ENCODE peak calls at places on chromosomes 12 and 14, in eight cellular contexts. Y, F, O, U, R, M, G and V are unnamed samples.

GRCh38 chr12:52213541-52214420 is 19.3 kb upstream of the KRT7 start:
- DNase-seq in M (peak), F (no peak), G (peak), Y (peak), U (peak), R (peak), O (peak), V (peak)

GRCh38 chr12:112978163-112979081 is at the start of gene OAS2:
- DNase-seq in R (peak), G (peak), Y (peak), O (no peak), F (peak), M (peak), U (peak), V (peak)

GRCh38 chr12:54984602-54985376 is at the start of gene TESPA1:
- DNase-seq in U (peak), O (no peak), G (peak), Y (no peak), F (peak), R (peak), M (no peak), V (peak)

GRCh38 chr14:39426605-39427004 is 5.6 kb downstream of the FBXO33 start:
- DNase-seq in M (peak), R (no peak), G (no peak), O (no peak), F (no peak), Y (peak), U (no peak), V (no peak)

GRCh38 chr12:130142736-130143135 is 19.5 kb upstream of the FZD10 start:
- DNase-seq in U (no peak), F (no peak), Y (no peak), O (no peak), R (no peak), G (no peak), M (no peak), V (no peak)

GRCh38 chr12:12806784-12807516 is 6.2 kb upstream of the DDX47 start:
- DNase-seq in U (no peak), O (no peak), F (no peak), M (no peak), G (no peak), R (no peak), Y (no peak), V (no peak)

GRCh38 chr12:115451785-115452736 is 768.1 kb upstream of the TBX3 start:
- DNase-seq in R (peak), G (no peak), M (peak), Y (no peak), O (peak), U (peak), F (no peak), V (no peak)

GRCh38 chr12:32896438-32897275 is at the start of gene PKP2:
- DNase-seq in M (peak), Y (no peak), R (peak), O (peak), G (peak), U (peak), F (no peak), V (no peak)

GRCh38 chr14:52043690-52044089 is 25.2 kb downstream of the NID2 start:
- DNase-seq in Y (no peak), M (peak), O (peak), R (peak), G (peak), F (no peak), U (peak), V (peak)

GRCh38 chr14:77615231-77616132 is 955 bp downstream of the SPTLC2 start:
- DNase-seq in R (peak), Y (peak), G (no peak), U (no peak), O (no peak), F (no peak), M (peak), V (no peak)

GRCh38 chr14:102517412-102518062 is 8.0 kb upstream of the ANKRD9 start:
- DNase-seq in M (no peak), F (no peak), R (no peak), Y (no peak), U (no peak), G (no peak), O (peak), V (no peak)

GRCh38 chr14:50775357-50775756 is 55.6 kb downstream of the NIN start:
- DNase-seq in G (no peak), O (no peak), R (no peak), M (peak), Y (peak), F (no peak), U (no peak), V (no peak)

GRCh38 chr14:23171251-23171975 is 12.0 kb downstream of the SLC7A8 start:
- DNase-seq in U (no peak), G (no peak), Y (peak), F (no peak), O (no peak), M (peak), R (no peak), V (no peak)

GRCh38 chr12:120562906-120563305 is 18.3 kb downstream of the POP5 start:
- DNase-seq in U (no peak), G (no peak), F (no peak), O (no peak), M (peak), R (no peak), Y (no peak), V (no peak)

GRCh38 chr12:132287391-132288238 is 41.8 kb downstream of the GALNT9 start:
- DNase-seq in Y (no peak), G (no peak), R (no peak), U (peak), O (no peak), F (no peak), M (no peak), V (no peak)

GRCh38 chr14:31208546-31209424 is 1.2 kb upstream of the HECTD1 start:
- DNase-seq in O (no peak), U (no peak), Y (no peak), G (no peak), M (no peak), R (peak), F (no peak), V (no peak)

GRCh38 chr12:2813573-2814185 is 1.2 kb downstream of the ITFG2 start:
- DNase-seq in O (peak), F (peak), U (peak), M (peak), Y (peak), R (peak), G (peak), V (peak)

GRCh38 chr14:64324461-64325255 is 30.5 kb upstream of the ESR2 start:
- DNase-seq in U (no peak), O (no peak), R (no peak), M (peak), F (no peak), Y (peak), G (no peak), V (no peak)

GRCh38 chr12:109463776-109464175 is 13.3 kb downstream of the KCTD10 start:
- DNase-seq in R (no peak), M (no peak), Y (peak), O (no peak), G (no peak), U (no peak), F (no peak), V (no peak)

GRCh38 chr14:49339130-49339529 is 247.1 kb downstream of the RPS29 start:
- DNase-seq in R (no peak), G (no peak), F (no peak), O (no peak), Y (no peak), U (no peak), M (no peak), V (no peak)